ENCODE peak calls at places on chromosomes 7 and 10, in four cellular contexts. One of them, this sample, is unnamed.

GRCh38 chr10:26780793-26781601 is 79.8 kb downstream of the ABI1 start:
- DNase-seq in T-helper 1 cell: no peak
- DNase-seq in kidney tubule cell: peak
- DNase-seq in stimulated activated CD4-positive, alpha-beta T cell treated with anti-CD3 and anti-CD28 coated beads, Interleukin-1b, Interleukin-23, amount 100 ng/mL, for 24 hours: peak
- DNase-seq in this sample: no peak

GRCh38 chr7:108404509-108405435 is 51.5 kb downstream of the NRCAM start:
- DNase-seq in T-helper 1 cell: no peak
- DNase-seq in stimulated activated CD4-positive, alpha-beta T cell treated with anti-CD3 and anti-CD28 coated beads, Interleukin-1b, Interleukin-23, amount 100 ng/mL, for 24 hours: no peak
- DNase-seq in kidney tubule cell: no peak
- DNase-seq in this sample: no peak

GRCh38 chr10:92011560-92012214 is 88.1 kb downstream of the BTAF1 start:
- DNase-seq in stimulated activated CD4-positive, alpha-beta T cell treated with anti-CD3 and anti-CD28 coated beads, Interleukin-1b, Interleukin-23, amount 100 ng/mL, for 24 hours: no peak
- DNase-seq in kidney tubule cell: peak
- DNase-seq in T-helper 1 cell: no peak
- DNase-seq in this sample: no peak

GRCh38 chr7:132199626-132200025 is 376.6 kb downstream of the PLXNA4 start:
- DNase-seq in kidney tubule cell: no peak
- DNase-seq in stimulated activated CD4-positive, alpha-beta T cell treated with anti-CD3 and anti-CD28 coated beads, Interleukin-1b, Interleukin-23, amount 100 ng/mL, for 24 hours: no peak
- DNase-seq in T-helper 1 cell: no peak
- DNase-seq in this sample: no peak

GRCh38 chr7:42454006-42454405 is 217.0 kb upstream of the GLI3 start:
- DNase-seq in stimulated activated CD4-positive, alpha-beta T cell treated with anti-CD3 and anti-CD28 coated beads, Interleukin-1b, Interleukin-23, amount 100 ng/mL, for 24 hours: no peak
- DNase-seq in T-helper 1 cell: no peak
- DNase-seq in kidney tubule cell: no peak
- DNase-seq in this sample: no peak

GRCh38 chr7:156659961-156660360 is 19.4 kb downstream of the RNF32 start:
- DNase-seq in stimulated activated CD4-positive, alpha-beta T cell treated with anti-CD3 and anti-CD28 coated beads, Interleukin-1b, Interleukin-23, amount 100 ng/mL, for 24 hours: no peak
- DNase-seq in T-helper 1 cell: no peak
- DNase-seq in kidney tubule cell: no peak
- DNase-seq in this sample: no peak

GRCh38 chr10:6667679-6668270 is 87.7 kb upstream of the PRKCQ start:
- DNase-seq in kidney tubule cell: peak
- DNase-seq in stimulated activated CD4-positive, alpha-beta T cell treated with anti-CD3 and anti-CD28 coated beads, Interleukin-1b, Interleukin-23, amount 100 ng/mL, for 24 hours: peak
- DNase-seq in T-helper 1 cell: peak
- DNase-seq in this sample: peak

GRCh38 chr7:55174856-55175255 is 156.0 kb downstream of the EGFR start:
- DNase-seq in kidney tubule cell: no peak
- DNase-seq in stimulated activated CD4-positive, alpha-beta T cell treated with anti-CD3 and anti-CD28 coated beads, Interleukin-1b, Interleukin-23, amount 100 ng/mL, for 24 hours: no peak
- DNase-seq in T-helper 1 cell: no peak
- DNase-seq in this sample: no peak

GRCh38 chr7:64559206-64559605 is 3.7 kb downstream of the ZNF680 start:
- DNase-seq in kidney tubule cell: peak
- DNase-seq in T-helper 1 cell: no peak
- DNase-seq in stimulated activated CD4-positive, alpha-beta T cell treated with anti-CD3 and anti-CD28 coated beads, Interleukin-1b, Interleukin-23, amount 100 ng/mL, for 24 hours: no peak
- DNase-seq in this sample: no peak

GRCh38 chr7:105141068-105141467 is 127.1 kb downstream of the KMT2E start:
- DNase-seq in T-helper 1 cell: no peak
- DNase-seq in stimulated activated CD4-positive, alpha-beta T cell treated with anti-CD3 and anti-CD28 coated beads, Interleukin-1b, Interleukin-23, amount 100 ng/mL, for 24 hours: no peak
- DNase-seq in kidney tubule cell: no peak
- DNase-seq in this sample: no peak

GRCh38 chr7:47581442-47581820 is 480 bp downstream of the TNS3 start:
- DNase-seq in T-helper 1 cell: no peak
- DNase-seq in kidney tubule cell: no peak
- DNase-seq in stimulated activated CD4-positive, alpha-beta T cell treated with anti-CD3 and anti-CD28 coated beads, Interleukin-1b, Interleukin-23, amount 100 ng/mL, for 24 hours: no peak
- DNase-seq in this sample: no peak

GRCh38 chr7:142854505-142855400 is at the start of gene EPHB6:
- DNase-seq in T-helper 1 cell: peak
- DNase-seq in stimulated activated CD4-positive, alpha-beta T cell treated with anti-CD3 and anti-CD28 coated beads, Interleukin-1b, Interleukin-23, amount 100 ng/mL, for 24 hours: peak
- DNase-seq in kidney tubule cell: peak
- DNase-seq in this sample: peak

GRCh38 chr7:46557295-46557711 is 636.2 kb upstream of the IGFBP3 start:
- DNase-seq in kidney tubule cell: peak
- DNase-seq in stimulated activated CD4-positive, alpha-beta T cell treated with anti-CD3 and anti-CD28 coated beads, Interleukin-1b, Interleukin-23, amount 100 ng/mL, for 24 hours: no peak
- DNase-seq in T-helper 1 cell: no peak
- DNase-seq in this sample: no peak

GRCh38 chr10:112536663-112537062 is 89.6 kb downstream of the VTI1A start:
- DNase-seq in T-helper 1 cell: no peak
- DNase-seq in kidney tubule cell: no peak
- DNase-seq in stimulated activated CD4-positive, alpha-beta T cell treated with anti-CD3 and anti-CD28 coated beads, Interleukin-1b, Interleukin-23, amount 100 ng/mL, for 24 hours: no peak
- DNase-seq in this sample: no peak

GRCh38 chr7:74454948-74455804 is 1.5 kb downstream of the GTF2IRD1 start:
- DNase-seq in kidney tubule cell: peak
- DNase-seq in stimulated activated CD4-positive, alpha-beta T cell treated with anti-CD3 and anti-CD28 coated beads, Interleukin-1b, Interleukin-23, amount 100 ng/mL, for 24 hours: no peak
- DNase-seq in T-helper 1 cell: no peak
- DNase-seq in this sample: no peak

GRCh38 chr10:62817120-62817762 is 1.1 kb upstream of the EGR2 start:
- DNase-seq in stimulated activated CD4-positive, alpha-beta T cell treated with anti-CD3 and anti-CD28 coated beads, Interleukin-1b, Interleukin-23, amount 100 ng/mL, for 24 hours: peak
- DNase-seq in kidney tubule cell: no peak
- DNase-seq in T-helper 1 cell: peak
- DNase-seq in this sample: no peak

GRCh38 chr10:102819054-102819453 is 18.2 kb downstream of the CYP17A1 start:
- DNase-seq in T-helper 1 cell: no peak
- DNase-seq in stimulated activated CD4-positive, alpha-beta T cell treated with anti-CD3 and anti-CD28 coated beads, Interleukin-1b, Interleukin-23, amount 100 ng/mL, for 24 hours: no peak
- DNase-seq in kidney tubule cell: no peak
- DNase-seq in this sample: no peak